ENCODE peak calls at places on chromosomes 3 and 15, in four cellular contexts. Z is Daoy, R is activated gamma-delta T cell treated with Interleukin-2 at 50 U/mL for 16 hours, G is renal cortical epithelial cell. I is an unnamed sample.

GRCh38 chr3:56929809-56930615 is 128.3 kb upstream of the ARHGEF3 start:
- DNase-seq in Z (no peak), R (no peak), G (no peak), I (no peak)

GRCh38 chr15:31372635-31373091 is 46.0 kb downstream of the KLF13 start:
- DNase-seq in Z (peak; percentile 53), R (no peak), G (peak; percentile 63), I (peak; percentile 70)

GRCh38 chr3:172415323-172415722 is 32.9 kb downstream of the GHSR start:
- DNase-seq in Z (no peak), R (no peak), G (no peak), I (no peak)

GRCh38 chr3:143832433-143832832 is 15.8 kb downstream of the SLC9A9 start:
- DNase-seq in Z (no peak), R (no peak), G (peak; percentile 89), I (peak; percentile 89)

GRCh38 chr3:190222360-190222759 is 99.9 kb downstream of the CLDN1 start:
- DNase-seq in Z (no peak), R (no peak), G (no peak), I (no peak)

GRCh38 chr15:92683511-92683834 is 27.9 kb upstream of the FAM174B start:
- DNase-seq in Z (peak; percentile 29), R (no peak), G (peak; percentile 61), I (no peak)

GRCh38 chr3:126487151-126487771 is 11.6 kb upstream of the ZXDC start:
- DNase-seq in Z (peak; percentile 70), R (no peak), G (peak; percentile 48), I (peak; percentile 59)

GRCh38 chr15:31397851-31398661 is 71.4 kb downstream of the KLF13 start:
- DNase-seq in Z (no peak), R (no peak), G (no peak), I (no peak)

GRCh38 chr3:32457971-32458471 is 44.6 kb downstream of the CMTM6 start:
- DNase-seq in Z (no peak), R (peak; percentile 50), G (no peak), I (no peak)

GRCh38 chr15:63979227-63979793 is 67.0 kb downstream of the DAPK2 start:
- DNase-seq in Z (no peak), R (no peak), G (no peak), I (no peak)

GRCh38 chr3:129240436-129240835 is 9.0 kb upstream of the COPG1 start:
- DNase-seq in Z (no peak), R (no peak), G (peak; percentile 15), I (no peak)

GRCh38 chr3:58161435-58162398 is 49.1 kb downstream of the DNASE1L3 start:
- DNase-seq in Z (peak; percentile 90), R (no peak), G (peak; percentile 96), I (peak; percentile 97)

GRCh38 chr15:85854345-85855097 is 59.8 kb upstream of the KLHL25 start:
- DNase-seq in Z (peak; percentile 37), R (peak; percentile 41), G (peak; percentile 57), I (peak; percentile 55)

GRCh38 chr15:69134841-69135240 is 25.6 kb upstream of the GLCE start:
- DNase-seq in Z (no peak), R (no peak), G (no peak), I (no peak)

GRCh38 chr15:90286678-90287077 is 21.2 kb downstream of the NGRN start:
- DNase-seq in Z (peak; percentile 48), R (peak; percentile 33), G (peak; percentile 45), I (peak; percentile 26)

GRCh38 chr3:183576487-183577107 is 21.1 kb upstream of the KLHL6 start:
- DNase-seq in Z (peak; percentile 22), R (no peak), G (no peak), I (no peak)

GRCh38 chr3:177491301-177492031 is 294.2 kb upstream of the TBL1XR1 start:
- DNase-seq in Z (no peak), R (no peak), G (no peak), I (no peak)

GRCh38 chr3:149970716-149971402 is at the start of gene PFN2:
- DNase-seq in Z (peak; percentile 87), R (peak; percentile 44), G (peak; percentile 29), I (peak; percentile 84)

I was measured in kidney tubule cell.